ENCODE peak calls at places on chromosome 7, in five cellular contexts. G is CD4-positive, alpha-beta memory T cell; V is OCI-LY7; N is SJSA1; R is colonic mucosa. S is an unnamed sample.

GRCh38 chr7:37038706-37039105 is 314.4 kb upstream of the AOAH start:
- DNase-seq in R (no peak), N (no peak), G (no peak), V (no peak), S (no peak)

GRCh38 chr7:155914341-155914740 is 102.1 kb upstream of the SHH start:
- DNase-seq in V (no peak), R (no peak), N (no peak), G (no peak), S (no peak)

GRCh38 chr7:54336800-54337199 is 205.4 kb upstream of the VSTM2A start:
- DNase-seq in V (no peak), N (no peak), R (no peak), G (no peak), S (no peak)

GRCh38 chr7:106721816-106722785 is 61.1 kb upstream of the CCDC71L start:
- DNase-seq in N (no peak), R (no peak), V (no peak), G (no peak), S (no peak)

GRCh38 chr7:24622646-24623182 is 49.5 kb downstream of the PALS2 start:
- DNase-seq in V (no peak), R (no peak), N (no peak), G (no peak), S (no peak)

GRCh38 chr7:31882187-31882586 is 188.0 kb downstream of the PDE1C start:
- DNase-seq in V (no peak), N (no peak), R (no peak), G (no peak), S (no peak)

GRCh38 chr7:70618020-70618551 is 513.9 kb upstream of the GALNT17 start:
- DNase-seq in N (no peak), V (no peak), R (no peak), G (no peak), S (no peak)

GRCh38 chr7:69775231-69775771 is 177.0 kb downstream of the AUTS2 start:
- DNase-seq in G (no peak), V (no peak), R (peak; percentile 19), N (no peak), S (no peak)

GRCh38 chr7:66238712-66239466 is 33.8 kb downstream of the TPST1 start:
- DNase-seq in N (no peak), V (no peak), R (no peak), G (no peak), S (no peak)

GRCh38 chr7:66052447-66052846 is 23.2 kb upstream of the ASL start:
- DNase-seq in R (no peak), V (no peak), G (no peak), N (no peak), S (no peak)

GRCh38 chr7:44470080-44470479 is 20.4 kb downstream of the NUDCD3 start:
- DNase-seq in R (no peak), G (no peak), V (no peak), N (no peak), S (no peak)

GRCh38 chr7:91310829-91311460 is 46.7 kb downstream of the FZD1 start:
- DNase-seq in G (no peak), R (peak; percentile 29), V (no peak), N (no peak), S (no peak)

GRCh38 chr7:74544706-74545469 is 91.2 kb downstream of the GTF2IRD1 start:
- DNase-seq in R (peak; percentile 76), V (peak; percentile 68), G (no peak), N (no peak), S (no peak)

GRCh38 chr7:141960687-141961422 is 12.7 kb downstream of the TAS2R38 start:
- DNase-seq in N (no peak), V (peak; percentile 78), G (no peak), R (no peak), S (no peak)

GRCh38 chr7:75892634-75893272 is 13.9 kb downstream of the RHBDD2 start:
- DNase-seq in R (no peak), G (no peak), N (peak; percentile 99), V (no peak), S (peak; percentile 52)

GRCh38 chr7:103446046-103446520 is at the start of gene SLC26A5:
- DNase-seq in N (no peak), V (no peak), G (no peak), R (peak; percentile 66), S (no peak)

GRCh38 chr7:73345538-73345937 is 17.6 kb downstream of the FKBP6 start:
- DNase-seq in G (no peak), N (no peak), V (no peak), R (no peak), S (no peak)

GRCh38 chr7:73850781-73851207 is 8.5 kb upstream of the METTL27 start:
- DNase-seq in R (peak; percentile 63), N (peak; percentile 91), G (no peak), V (no peak), S (no peak)

GRCh38 chr7:20030915-20031362 is 186.2 kb downstream of the MACC1 start:
- DNase-seq in V (no peak), N (no peak), G (no peak), R (no peak), S (no peak)

GRCh38 chr7:1823376-1824150 is 153.5 kb downstream of the ELFN1 start:
- DNase-seq in N (no peak), V (no peak), G (no peak), R (no peak), S (no peak)

GRCh38 chr7:37491919-37492694 is 43.4 kb upstream of the ELMO1 start:
- DNase-seq in N (no peak), G (no peak), V (no peak), R (no peak), S (no peak)

GRCh38 chr7:135170223-135170997 is at the start of gene CYREN:
- DNase-seq in V (peak; percentile 96), G (peak; percentile 85), N (peak; percentile 97), R (peak; percentile 95), S (peak; percentile 96)

GRCh38 chr7:2258661-2259365 is 16.8 kb downstream of the NUDT1 start:
- DNase-seq in V (peak; percentile 58), R (no peak), G (no peak), N (no peak), S (no peak)

DNA sequence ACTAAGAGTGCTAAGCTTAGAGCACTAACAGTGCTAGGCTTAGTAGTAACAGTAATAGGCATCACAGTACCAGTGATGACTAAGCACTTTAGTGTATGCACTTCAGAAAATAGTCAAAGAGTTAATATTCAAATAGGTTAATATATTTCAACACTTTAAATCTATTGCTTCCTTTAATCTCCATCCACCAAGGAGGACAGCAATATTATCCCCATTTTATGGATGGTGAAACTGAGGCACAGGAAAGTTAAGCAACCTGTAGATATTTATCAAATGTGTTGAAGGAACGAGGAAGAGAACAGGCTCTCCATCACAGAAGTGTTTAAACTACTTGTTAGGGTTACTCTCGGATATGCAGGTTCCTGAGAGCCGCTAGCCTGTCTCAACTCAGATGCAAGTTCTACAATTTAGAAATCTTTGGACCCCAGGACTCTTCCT is 165.5 kb downstream of the PRKAG2 start:
- DNase-seq in R (no peak), N (no peak), G (no peak), V (no peak), S (no peak)
- H3K4me1 ChIP-seq in R (no peaks in the 10 kb centered on the region), N (peaks cover 33% of the 10 kb centered on the region), G (no peaks in the 10 kb centered on the region), V (peaks cover 6% of the 10 kb centered on the region), S (no peaks in the 10 kb centered on the region)

GRCh38 chr7:137957887-137958286 is 44.0 kb downstream of the CREB3L2 start:
- DNase-seq in N (no peak), G (no peak), V (no peak), R (no peak), S (no peak)

GRCh38 chr7:137953692-137954470 is 48.0 kb downstream of the CREB3L2 start:
- DNase-seq in N (peak; percentile 59), G (no peak), R (peak; percentile 66), V (no peak), S (peak; percentile 65)

GRCh38 chr7:137954614-137955013 is 47.3 kb downstream of the CREB3L2 start:
- DNase-seq in R (no peak), N (no peak), G (no peak), V (no peak), S (no peak)

GRCh38 chr7:137956591-137956990 is 45.3 kb downstream of the CREB3L2 start:
- DNase-seq in V (no peak), N (no peak), R (no peak), G (no peak), S (no peak)

GRCh38 chr7:137956183-137956582 is 45.7 kb downstream of the CREB3L2 start:
- DNase-seq in G (no peak), N (no peak), R (no peak), V (no peak), S (no peak)
- H3K4me1 ChIP-seq in G (no peaks in the 10 kb centered on the region), N (peaks cover 33% of the 10 kb centered on the region), R (peaks cover 16% of the 10 kb centered on the region), V (peaks cover 14% of the 10 kb centered on the region), S (peaks cover 80% of the 10 kb centered on the region)

DNA sequence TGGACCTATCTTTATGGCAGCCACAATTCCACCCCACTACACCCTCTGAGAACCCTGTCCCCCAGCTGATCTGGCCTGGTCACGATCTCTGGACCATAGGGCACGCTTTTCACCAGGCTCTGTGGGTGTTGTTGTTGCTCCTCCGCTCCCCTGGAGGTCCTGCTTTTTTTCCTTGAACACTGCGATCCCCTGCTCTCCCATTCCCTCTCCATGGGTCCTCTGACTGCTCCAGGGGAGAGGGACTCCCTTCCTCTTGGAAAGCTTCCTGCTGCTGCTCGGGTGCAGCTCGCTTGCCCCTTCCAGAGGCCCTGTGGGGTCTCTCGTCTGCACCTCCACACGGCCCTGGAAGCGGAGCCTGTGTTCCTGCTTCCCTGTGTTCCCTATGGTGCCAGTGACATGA is 53.5 kb downstream of the SNX10 start:
- DNase-seq in V (no peak), G (no peak), N (no peak), R (no peak), S (no peak)
- H3K4me1 ChIP-seq in V (peaks cover 2% of the 10 kb centered on the region), G (no peaks in the 10 kb centered on the region), N (no peaks in the 10 kb centered on the region), R (no peaks in the 10 kb centered on the region), S (no peaks in the 10 kb centered on the region)

GRCh38 chr7:157017639-157018327 is 7.3 kb upstream of the MNX1 start:
- DNase-seq in N (no peak), R (no peak), G (no peak), V (no peak), S (no peak)

GRCh38 chr7:157016024-157016351 is 5.5 kb upstream of the MNX1 start:
- DNase-seq in R (no peak), N (no peak), G (no peak), V (no peak), S (no peak)

GRCh38 chr7:157017149-157017548 is 6.7 kb upstream of the MNX1 start:
- DNase-seq in V (no peak), N (no peak), R (no peak), G (no peak), S (no peak)

GRCh38 chr7:157014635-157015555 is 4.4 kb upstream of the MNX1 start:
- DNase-seq in V (no peak), N (no peak), G (no peak), R (no peak), S (no peak)

DNA sequence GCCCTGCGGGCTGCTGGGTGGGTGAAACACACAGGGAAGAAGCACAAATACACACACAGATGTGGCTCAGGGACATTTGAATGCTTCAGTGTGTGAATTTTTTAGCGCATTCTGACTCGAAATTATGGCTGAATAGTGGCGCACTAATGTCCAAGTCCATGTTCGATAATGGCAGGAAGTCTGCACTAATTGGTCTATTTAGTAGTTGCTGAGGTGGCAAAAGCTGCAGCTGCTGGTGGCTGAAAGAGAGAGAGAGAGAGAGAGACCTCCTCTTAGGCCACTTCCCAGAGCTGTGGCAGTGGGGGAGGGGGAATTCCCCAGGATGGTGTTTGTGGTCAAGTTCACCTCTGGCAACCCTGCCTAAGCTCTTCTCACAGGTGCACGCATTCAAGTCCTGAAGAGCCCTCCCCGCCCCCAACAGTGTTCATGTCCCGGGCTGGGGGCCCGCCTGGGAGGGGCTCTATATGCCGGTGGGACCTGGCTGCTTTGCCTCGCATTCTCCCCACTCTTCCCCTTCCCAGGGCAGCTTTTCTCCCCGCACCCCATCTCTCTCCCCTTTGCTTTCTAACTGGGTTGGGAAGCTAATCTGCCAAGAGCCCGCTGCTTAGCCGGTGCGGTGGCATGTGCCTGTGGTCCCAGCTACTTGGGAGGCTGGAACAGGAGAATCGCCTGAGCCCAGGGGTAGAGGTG is 6.0 kb upstream of the MNX1 start:
- DNase-seq in N (no peak), R (peak; percentile 16), G (no peak), V (peak; percentile 47), S (no peak)
- H3K4me1 ChIP-seq in N (no peaks in the 10 kb centered on the region), R (peaks cover 22% of the 10 kb centered on the region), G (peaks cover 28% of the 10 kb centered on the region), V (peaks cover 29% of the 10 kb centered on the region), S (peaks cover 11% of the 10 kb centered on the region)